ENCODE peak calls at places on chromosomes 1 and 21, in four cellular contexts. One of them, this sample, is unnamed.

GRCh38 chr1:233614743-233615521 is 1.0 kb downstream of the KCNK1 start:
- DNase-seq in HCT116: no peak
- DNase-seq in PC-3: peak
- DNase-seq in HL-60: no peak
- DNase-seq in this sample: peak

GRCh38 chr1:55520861-55521260 is 305.7 kb upstream of the USP24 start:
- DNase-seq in HCT116: no peak
- DNase-seq in HL-60: no peak
- DNase-seq in PC-3: no peak
- DNase-seq in this sample: no peak

GRCh38 chr1:24309762-24310485 is 9.2 kb upstream of the GRHL3 start:
- DNase-seq in PC-3: peak
- DNase-seq in HL-60: no peak
- DNase-seq in HCT116: no peak
- DNase-seq in this sample: no peak

GRCh38 chr1:11187000-11187399 is 2.2 kb upstream of the ANGPTL7 start:
- DNase-seq in HCT116: no peak
- DNase-seq in HL-60: no peak
- DNase-seq in PC-3: no peak
- DNase-seq in this sample: no peak

GRCh38 chr1:31598980-31599379 is 18.5 kb upstream of the HCRTR1 start:
- DNase-seq in HL-60: no peak
- DNase-seq in HCT116: no peak
- DNase-seq in PC-3: no peak
- DNase-seq in this sample: no peak

GRCh38 chr1:75672528-75673393 is 51.7 kb upstream of the ACADM start:
- DNase-seq in PC-3: peak
- DNase-seq in HL-60: peak
- DNase-seq in HCT116: peak
- DNase-seq in this sample: peak

GRCh38 chr1:182350839-182351238 is 40.8 kb downstream of the GLUL start:
- DNase-seq in PC-3: no peak
- DNase-seq in HL-60: no peak
- DNase-seq in HCT116: no peak
- DNase-seq in this sample: no peak

GRCh38 chr1:53619811-53620619 is 118.9 kb downstream of the GLIS1 start:
- DNase-seq in HCT116: no peak
- DNase-seq in HL-60: no peak
- DNase-seq in PC-3: peak
- DNase-seq in this sample: no peak

GRCh38 chr1:22262583-22262982 is 119.7 kb upstream of the WNT4 start:
- DNase-seq in HL-60: no peak
- DNase-seq in HCT116: no peak
- DNase-seq in PC-3: no peak
- DNase-seq in this sample: no peak

GRCh38 chr1:16006552-16007485 is 2.8 kb downstream of the SRARP start:
- DNase-seq in HL-60: no peak
- DNase-seq in PC-3: peak
- DNase-seq in HCT116: peak
- DNase-seq in this sample: no peak

GRCh38 chr21:36994501-36995189 is 11.9 kb upstream of the RIPPLY3 start:
- DNase-seq in HL-60: no peak
- DNase-seq in HCT116: no peak
- DNase-seq in PC-3: no peak
- DNase-seq in this sample: no peak

GRCh38 chr1:204461331-204462228 is 33.0 kb downstream of the PIK3C2B start:
- DNase-seq in HCT116: no peak
- DNase-seq in HL-60: peak
- DNase-seq in PC-3: no peak
- DNase-seq in this sample: no peak

GRCh38 chr1:218480137-218480536 is 135.0 kb downstream of the TGFB2 start:
- DNase-seq in HCT116: no peak
- DNase-seq in PC-3: peak
- DNase-seq in HL-60: no peak
- DNase-seq in this sample: no peak

GRCh38 chr21:31117046-31117916 is 79.0 kb upstream of the KRTAP19-8 start:
- DNase-seq in PC-3: peak
- DNase-seq in HL-60: no peak
- DNase-seq in HCT116: peak
- DNase-seq in this sample: no peak

GRCh38 chr1:155871390-155871789 is 12.0 kb downstream of the SYT11 start:
- DNase-seq in HL-60: no peak
- DNase-seq in HCT116: no peak
- DNase-seq in PC-3: no peak
- DNase-seq in this sample: no peak

GRCh38 chr1:24984800-24985552 is 54.9 kb upstream of the RUNX3 start:
- DNase-seq in HL-60: no peak
- DNase-seq in PC-3: no peak
- DNase-seq in HCT116: no peak
- DNase-seq in this sample: no peak

GRCh38 chr1:219713981-219714381 is 101.1 kb upstream of the ZC3H11B start:
- DNase-seq in PC-3: peak
- DNase-seq in HL-60: no peak
- DNase-seq in HCT116: no peak
- DNase-seq in this sample: no peak

GRCh38 chr1:201404722-201405483 is 5.8 kb upstream of the LAD1 start:
- DNase-seq in HCT116: no peak
- DNase-seq in PC-3: no peak
- DNase-seq in HL-60: no peak
- DNase-seq in this sample: no peak

GRCh38 chr1:56838726-56839125 is 15.9 kb upstream of the C8A start:
- DNase-seq in HCT116: no peak
- DNase-seq in HL-60: no peak
- DNase-seq in PC-3: no peak
- DNase-seq in this sample: no peak

GRCh38 chr1:225735252-225736149 is 42.1 kb upstream of the SRP9 start:
- DNase-seq in HL-60: no peak
- DNase-seq in HCT116: no peak
- DNase-seq in PC-3: peak
- DNase-seq in this sample: peak
- TF ChIP-seq CTCF in HL-60: no peak
- TF ChIP-seq CTCF in HCT116: no peak
- TF ChIP-seq CTCF in PC-3: peak
- TF ChIP-seq CTCF in this sample: no peak

GRCh38 chr1:5980314-5981008 is 11.8 kb downstream of the NPHP4 start:
- DNase-seq in PC-3: no peak
- DNase-seq in HL-60: peak
- DNase-seq in HCT116: peak
- DNase-seq in this sample: no peak
- TF ChIP-seq CTCF in PC-3: peak
- TF ChIP-seq CTCF in HL-60: no peak
- TF ChIP-seq CTCF in HCT116: peak
- TF ChIP-seq CTCF in this sample: no peak

DNA sequence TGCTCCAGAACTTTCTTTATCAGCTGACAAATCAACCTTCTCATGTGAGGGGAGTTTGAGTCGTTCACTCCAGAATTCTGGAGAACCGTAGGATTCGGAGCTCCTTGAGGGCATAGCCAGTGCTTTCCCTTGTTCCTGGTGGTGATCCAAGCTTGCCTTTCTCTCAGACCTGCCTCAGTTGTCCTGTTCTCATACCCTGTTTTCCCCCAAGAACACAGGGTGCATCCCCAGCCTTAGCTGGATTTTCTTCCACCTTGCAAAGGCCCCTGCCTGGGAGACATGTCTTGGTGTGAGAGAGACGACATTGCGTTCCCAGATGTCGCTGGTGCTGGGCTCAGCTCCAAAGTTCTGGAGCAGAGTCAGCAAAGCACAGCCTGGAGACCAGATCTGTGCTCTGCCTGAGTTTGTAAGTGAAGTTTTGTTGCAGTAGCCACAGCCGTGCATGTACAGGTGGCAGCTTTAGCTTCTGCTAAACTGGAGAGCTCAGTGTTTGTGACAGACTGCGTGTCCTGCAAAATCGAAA is 40.0 kb downstream of the ABCG1 start:
- DNase-seq in HL-60: no peak
- DNase-seq in PC-3: no peak
- DNase-seq in HCT116: no peak
- DNase-seq in this sample: no peak
- TF ChIP-seq CTCF in HL-60: no peak
- TF ChIP-seq CTCF in PC-3: peak
- TF ChIP-seq CTCF in HCT116: no peak
- TF ChIP-seq CTCF in this sample: no peak

GRCh38 chr1:33014464-33015170 is 22.1 kb downstream of the AK2 start:
- DNase-seq in HCT116: no peak
- DNase-seq in HL-60: no peak
- DNase-seq in PC-3: no peak
- DNase-seq in this sample: no peak
- TF ChIP-seq CTCF in HCT116: no peak
- TF ChIP-seq CTCF in HL-60: no peak
- TF ChIP-seq CTCF in PC-3: no peak
- TF ChIP-seq CTCF in this sample: no peak

GRCh38 chr1:109368464-109368863 is 29.3 kb downstream of the SORT1 start:
- DNase-seq in HL-60: no peak
- DNase-seq in HCT116: no peak
- DNase-seq in PC-3: no peak
- DNase-seq in this sample: no peak
- TF ChIP-seq CTCF in HL-60: no peak
- TF ChIP-seq CTCF in HCT116: no peak
- TF ChIP-seq CTCF in PC-3: no peak
- TF ChIP-seq CTCF in this sample: no peak